ENCODE peak calls at places on chromosomes 16 and 17, in ten cellular contexts. One of them, this sample, is unnamed.

GRCh38 chr16:27405546-27406451 is 3.8 kb downstream of the IL21R start:
- DNase-seq in psoas muscle: no peak
- DNase-seq in right lobe of liver: no peak
- DNase-seq in adrenal gland: peak; percentile 17
- DNase-seq in PC-3: no peak
- DNase-seq in cardiac muscle cell: no peak
- DNase-seq in lung: no peak
- DNase-seq in ovary: no peak
- DNase-seq in tibial artery: no peak
- DNase-seq in lower lobe of right lung: no peak
- DNase-seq in this sample: no peak

GRCh38 chr17:38925263-38925995 is at the start of gene LASP1NB:
- DNase-seq in psoas muscle: peak; percentile 35
- DNase-seq in right lobe of liver: no peak
- DNase-seq in adrenal gland: no peak
- DNase-seq in PC-3: no peak
- DNase-seq in cardiac muscle cell: peak; percentile 41
- DNase-seq in lung: no peak
- DNase-seq in ovary: peak; percentile 62
- DNase-seq in tibial artery: peak; percentile 72
- DNase-seq in lower lobe of right lung: no peak
- DNase-seq in this sample: peak; percentile 82

GRCh38 chr16:57873218-57873617 is 70.9 kb upstream of the KIFC3 start:
- DNase-seq in psoas muscle: no peak
- DNase-seq in right lobe of liver: no peak
- DNase-seq in adrenal gland: no peak
- DNase-seq in PC-3: no peak
- DNase-seq in cardiac muscle cell: no peak
- DNase-seq in lung: no peak
- DNase-seq in ovary: no peak
- DNase-seq in tibial artery: no peak
- DNase-seq in lower lobe of right lung: no peak
- DNase-seq in this sample: no peak

GRCh38 chr17:11176549-11176948 is 64.5 kb upstream of the SHISA6 start:
- DNase-seq in psoas muscle: no peak
- DNase-seq in right lobe of liver: no peak
- DNase-seq in adrenal gland: no peak
- DNase-seq in PC-3: no peak
- DNase-seq in cardiac muscle cell: no peak
- DNase-seq in lung: no peak
- DNase-seq in ovary: no peak
- DNase-seq in tibial artery: no peak
- DNase-seq in lower lobe of right lung: no peak
- DNase-seq in this sample: no peak

GRCh38 chr16:10578474-10579316 is 1.7 kb downstream of the EMP2 start:
- DNase-seq in psoas muscle: no peak
- DNase-seq in right lobe of liver: no peak
- DNase-seq in adrenal gland: no peak
- DNase-seq in PC-3: peak; percentile 55
- DNase-seq in cardiac muscle cell: peak; percentile 28
- DNase-seq in lung: peak; percentile 80
- DNase-seq in ovary: peak; percentile 59
- DNase-seq in tibial artery: no peak
- DNase-seq in lower lobe of right lung: peak; percentile 85
- DNase-seq in this sample: peak; percentile 82

GRCh38 chr17:8103549-8103948 is 14.8 kb downstream of the ALOXE3 start:
- DNase-seq in psoas muscle: no peak
- DNase-seq in right lobe of liver: no peak
- DNase-seq in adrenal gland: peak; percentile 64
- DNase-seq in PC-3: peak; percentile 49
- DNase-seq in cardiac muscle cell: no peak
- DNase-seq in lung: no peak
- DNase-seq in ovary: no peak
- DNase-seq in tibial artery: no peak
- DNase-seq in lower lobe of right lung: no peak
- DNase-seq in this sample: no peak

GRCh38 chr16:64434526-64435069 is 687.3 kb downstream of the CDH11 start:
- DNase-seq in psoas muscle: no peak
- DNase-seq in right lobe of liver: no peak
- DNase-seq in adrenal gland: no peak
- DNase-seq in PC-3: no peak
- DNase-seq in cardiac muscle cell: peak; percentile 82
- DNase-seq in lung: no peak
- DNase-seq in ovary: no peak
- DNase-seq in tibial artery: no peak
- DNase-seq in lower lobe of right lung: no peak
- DNase-seq in this sample: no peak

GRCh38 chr16:59148312-59148711 is 414.2 kb upstream of the GOT2 start:
- DNase-seq in psoas muscle: no peak
- DNase-seq in right lobe of liver: no peak
- DNase-seq in adrenal gland: no peak
- DNase-seq in PC-3: no peak
- DNase-seq in cardiac muscle cell: no peak
- DNase-seq in lung: no peak
- DNase-seq in ovary: no peak
- DNase-seq in tibial artery: peak; percentile 60
- DNase-seq in lower lobe of right lung: no peak
- DNase-seq in this sample: no peak

GRCh38 chr17:44769230-44769629 is 10.4 kb downstream of the ADAM11 start:
- DNase-seq in psoas muscle: no peak
- DNase-seq in right lobe of liver: no peak
- DNase-seq in adrenal gland: no peak
- DNase-seq in PC-3: no peak
- DNase-seq in cardiac muscle cell: no peak
- DNase-seq in lung: no peak
- DNase-seq in ovary: no peak
- DNase-seq in tibial artery: no peak
- DNase-seq in lower lobe of right lung: no peak
- DNase-seq in this sample: peak; percentile 24

GRCh38 chr17:47649972-47650524 is 329 bp downstream of the KPNB1 start:
- DNase-seq in psoas muscle: no peak
- DNase-seq in right lobe of liver: no peak
- DNase-seq in adrenal gland: peak; percentile 67
- DNase-seq in PC-3: no peak
- DNase-seq in cardiac muscle cell: no peak
- DNase-seq in lung: no peak
- DNase-seq in ovary: no peak
- DNase-seq in tibial artery: no peak
- DNase-seq in lower lobe of right lung: no peak
- DNase-seq in this sample: no peak

GRCh38 chr16:50067290-50067853 is 1.6 kb downstream of the HEATR3 start:
- DNase-seq in psoas muscle: no peak
- DNase-seq in right lobe of liver: no peak
- DNase-seq in adrenal gland: no peak
- DNase-seq in PC-3: peak; percentile 36
- DNase-seq in cardiac muscle cell: peak; percentile 51
- DNase-seq in lung: no peak
- DNase-seq in ovary: no peak
- DNase-seq in tibial artery: no peak
- DNase-seq in lower lobe of right lung: no peak
- DNase-seq in this sample: no peak

GRCh38 chr16:85234310-85235235 is 122.3 kb upstream of the CIBAR2 start:
- DNase-seq in psoas muscle: peak; percentile 76
- DNase-seq in right lobe of liver: peak; percentile 62
- DNase-seq in adrenal gland: peak; percentile 85
- DNase-seq in PC-3: no peak
- DNase-seq in cardiac muscle cell: peak; percentile 91
- DNase-seq in lung: peak; percentile 40
- DNase-seq in ovary: peak; percentile 91
- DNase-seq in tibial artery: peak; percentile 89
- DNase-seq in lower lobe of right lung: peak; percentile 56
- DNase-seq in this sample: peak; percentile 93

GRCh38 chr17:75681289-75681688 is 14.2 kb downstream of the SAP30BP start:
- DNase-seq in psoas muscle: no peak
- DNase-seq in right lobe of liver: peak; percentile 2
- DNase-seq in adrenal gland: no peak
- DNase-seq in PC-3: peak; percentile 60
- DNase-seq in cardiac muscle cell: no peak
- DNase-seq in lung: no peak
- DNase-seq in ovary: no peak
- DNase-seq in tibial artery: no peak
- DNase-seq in lower lobe of right lung: no peak
- DNase-seq in this sample: no peak

GRCh38 chr17:41835800-41836549 is at the start of gene NT5C3B:
- DNase-seq in psoas muscle: peak; percentile 70
- DNase-seq in right lobe of liver: peak; percentile 72
- DNase-seq in adrenal gland: peak; percentile 53
- DNase-seq in PC-3: peak; percentile 55
- DNase-seq in cardiac muscle cell: peak; percentile 76
- DNase-seq in lung: peak; percentile 45
- DNase-seq in ovary: peak; percentile 64
- DNase-seq in tibial artery: peak; percentile 78
- DNase-seq in lower lobe of right lung: peak; percentile 73
- DNase-seq in this sample: peak; percentile 89

GRCh38 chr16:30490210-30490609 is 17.7 kb downstream of the ITGAL start:
- DNase-seq in psoas muscle: no peak
- DNase-seq in right lobe of liver: no peak
- DNase-seq in adrenal gland: no peak
- DNase-seq in PC-3: no peak
- DNase-seq in cardiac muscle cell: no peak
- DNase-seq in lung: no peak
- DNase-seq in ovary: no peak
- DNase-seq in tibial artery: no peak
- DNase-seq in lower lobe of right lung: no peak
- DNase-seq in this sample: no peak

GRCh38 chr16:85123891-85124635 is 11.8 kb upstream of the CIBAR2 start:
- DNase-seq in psoas muscle: peak; percentile 84
- DNase-seq in right lobe of liver: no peak
- DNase-seq in adrenal gland: peak; percentile 43
- DNase-seq in PC-3: peak; percentile 42
- DNase-seq in cardiac muscle cell: no peak
- DNase-seq in lung: peak; percentile 49
- DNase-seq in ovary: no peak
- DNase-seq in tibial artery: peak; percentile 91
- DNase-seq in lower lobe of right lung: peak; percentile 61
- DNase-seq in this sample: peak; percentile 93

DNA sequence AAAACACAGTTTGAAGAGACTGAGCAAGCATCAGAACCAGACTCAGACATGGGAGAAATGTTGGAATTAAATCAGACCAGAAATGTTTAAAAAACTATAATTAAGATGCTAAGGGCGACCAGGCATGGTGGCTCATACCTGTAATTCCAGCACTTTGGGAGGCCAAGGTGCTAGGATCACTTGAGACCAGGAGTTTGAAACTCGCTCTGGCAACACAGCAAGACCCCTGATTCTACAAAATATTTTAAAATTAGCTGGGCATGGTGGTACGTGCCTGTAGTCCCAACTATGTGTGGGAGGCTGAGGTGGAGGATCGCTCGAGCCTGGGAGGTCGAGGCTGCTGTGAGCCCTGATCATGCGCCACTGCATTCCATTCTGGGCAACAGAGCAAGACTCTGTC is 160.3 kb downstream of the COPRS start:
- DNase-seq in psoas muscle: no peak
- DNase-seq in right lobe of liver: no peak
- DNase-seq in adrenal gland: no peak
- DNase-seq in PC-3: no peak
- DNase-seq in cardiac muscle cell: no peak
- DNase-seq in lung: no peak
- DNase-seq in ovary: no peak
- DNase-seq in tibial artery: no peak
- DNase-seq in lower lobe of right lung: no peak
- DNase-seq in this sample: no peak
- H3K27ac ChIP-seq in psoas muscle: no peak overlapping the region
- H3K27ac ChIP-seq in right lobe of liver: no peak overlapping the region
- H3K27ac ChIP-seq in adrenal gland: no peak overlapping the region
- H3K27ac ChIP-seq in PC-3: no peak overlapping the region
- H3K27ac ChIP-seq in cardiac muscle cell: no peak overlapping the region
- H3K27ac ChIP-seq in lung: no peak overlapping the region
- H3K27ac ChIP-seq in ovary: no peak overlapping the region
- H3K27ac ChIP-seq in tibial artery: peak overlapping the region; percentile 75
- H3K27ac ChIP-seq in lower lobe of right lung: no peak overlapping the region
- H3K27ac ChIP-seq in this sample: no peak overlapping the region

DNA sequence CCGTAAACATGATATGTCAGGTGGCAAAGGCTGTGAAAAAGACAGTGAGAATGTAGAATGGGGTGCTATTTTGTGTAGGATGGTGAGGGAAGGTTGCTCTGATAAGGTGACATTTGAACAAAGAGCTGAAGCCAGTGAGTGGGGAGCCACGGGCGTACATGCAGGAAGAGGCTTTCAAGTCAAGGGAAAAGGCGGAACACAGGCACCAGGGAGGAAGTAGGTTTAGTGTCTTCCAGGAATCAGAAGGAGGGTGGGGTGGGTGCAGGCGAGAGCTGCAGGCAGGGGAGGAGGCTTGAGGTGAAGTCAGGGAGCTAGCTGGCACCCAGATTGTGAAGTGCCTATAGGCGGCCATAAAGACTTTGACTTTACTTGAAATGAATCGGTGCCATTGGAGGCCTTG is 14.1 kb downstream of the ZFP90 start:
- DNase-seq in psoas muscle: no peak
- DNase-seq in right lobe of liver: no peak
- DNase-seq in adrenal gland: no peak
- DNase-seq in PC-3: no peak
- DNase-seq in cardiac muscle cell: no peak
- DNase-seq in lung: no peak
- DNase-seq in ovary: no peak
- DNase-seq in tibial artery: no peak
- DNase-seq in lower lobe of right lung: no peak
- DNase-seq in this sample: no peak
- H3K9me3 ChIP-seq in psoas muscle: peaks cover 67% of the 10 kb centered on the region
- H3K9me3 ChIP-seq in right lobe of liver: no peaks in the 10 kb centered on the region
- H3K9me3 ChIP-seq in adrenal gland: no peaks in the 10 kb centered on the region
- H3K9me3 ChIP-seq in PC-3: peaks cover 3% of the 10 kb centered on the region
- H3K9me3 ChIP-seq in cardiac muscle cell: no peaks in the 10 kb centered on the region
- H3K9me3 ChIP-seq in lung: peaks cover 57% of the 10 kb centered on the region
- H3K9me3 ChIP-seq in ovary: peaks cover 38% of the 10 kb centered on the region
- H3K9me3 ChIP-seq in tibial artery: peaks cover 66% of the 10 kb centered on the region
- H3K9me3 ChIP-seq in lower lobe of right lung: peaks cover 87% of the 10 kb centered on the region
- H3K9me3 ChIP-seq in this sample: peaks cover 31% of the 10 kb centered on the region

GRCh38 chr16:4376126-4376819 is 4.6 kb downstream of the VASN start:
- DNase-seq in psoas muscle: peak; percentile 93
- DNase-seq in right lobe of liver: peak; percentile 95
- DNase-seq in adrenal gland: peak; percentile 93
- DNase-seq in PC-3: peak; percentile 60
- DNase-seq in cardiac muscle cell: no peak
- DNase-seq in lung: peak; percentile 86
- DNase-seq in ovary: peak; percentile 97
- DNase-seq in tibial artery: peak; percentile 98
- DNase-seq in lower lobe of right lung: peak; percentile 92
- DNase-seq in this sample: peak; percentile 98
- H3K27ac ChIP-seq in psoas muscle: peak overlapping the region; percentile 69
- H3K27ac ChIP-seq in right lobe of liver: peak overlapping the region; percentile 91
- H3K27ac ChIP-seq in adrenal gland: peak overlapping the region; percentile 19
- H3K27ac ChIP-seq in PC-3: peak overlapping the region; percentile 39
- H3K27ac ChIP-seq in cardiac muscle cell: no peak overlapping the region
- H3K27ac ChIP-seq in lung: peak overlapping the region; percentile 90
- H3K27ac ChIP-seq in ovary: peak overlapping the region; percentile 91
- H3K27ac ChIP-seq in tibial artery: peak overlapping the region; percentile 93
- H3K27ac ChIP-seq in lower lobe of right lung: peak overlapping the region; percentile 84
- H3K27ac ChIP-seq in this sample: peak overlapping the region; percentile 48

DNA sequence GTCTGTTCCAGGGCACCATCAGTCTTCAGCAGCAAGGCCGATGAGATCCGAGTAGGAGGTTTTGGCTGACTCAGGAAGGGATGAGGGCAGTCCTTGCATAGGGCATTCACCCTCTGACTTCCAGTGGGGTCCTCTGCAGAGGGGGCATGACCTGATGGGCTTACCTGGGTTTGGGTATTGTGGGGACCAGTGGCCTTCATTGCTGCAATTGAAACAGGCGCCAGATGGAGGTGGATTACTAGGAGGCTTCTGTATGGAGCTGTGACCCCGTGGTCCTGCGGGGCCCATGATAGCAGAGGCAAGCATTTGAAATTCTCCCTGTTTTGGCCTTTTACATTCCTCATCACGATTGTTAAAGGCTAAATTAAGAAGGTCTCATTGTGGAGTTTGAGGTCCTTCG is 2448.7 kb downstream of the TP53TG3F start:
- DNase-seq in psoas muscle: no peak
- DNase-seq in right lobe of liver: no peak
- DNase-seq in adrenal gland: no peak
- DNase-seq in PC-3: no peak
- DNase-seq in cardiac muscle cell: no peak
- DNase-seq in lung: no peak
- DNase-seq in ovary: no peak
- DNase-seq in tibial artery: no peak
- DNase-seq in lower lobe of right lung: no peak
- DNase-seq in this sample: no peak
- H3K9me3 ChIP-seq in psoas muscle: no peaks in the 10 kb centered on the region
- H3K9me3 ChIP-seq in right lobe of liver: no peaks in the 10 kb centered on the region
- H3K9me3 ChIP-seq in adrenal gland: no peaks in the 10 kb centered on the region
- H3K9me3 ChIP-seq in PC-3: no peaks in the 10 kb centered on the region
- H3K9me3 ChIP-seq in cardiac muscle cell: no peaks in the 10 kb centered on the region
- H3K9me3 ChIP-seq in lung: peaks cover 25% of the 10 kb centered on the region
- H3K9me3 ChIP-seq in ovary: no peaks in the 10 kb centered on the region
- H3K9me3 ChIP-seq in tibial artery: no peaks in the 10 kb centered on the region
- H3K9me3 ChIP-seq in lower lobe of right lung: peaks cover 6% of the 10 kb centered on the region
- H3K9me3 ChIP-seq in this sample: no peaks in the 10 kb centered on the region

This sample was measured in right cardiac atrium.